ENCODE peak calls at places on chromosomes 12 and 14, in eight cellular contexts. W is stomach, H is body of pancreas, X is HCT116, A is IMR-90, G is A549, C is heart left ventricle, M is uterus. E is an unnamed sample.

GRCh38 chr12:84492381-84492883 is 420.2 kb downstream of the SLC6A15 start:
- DNase-seq in W (no peak), H (no peak), X (no peak), A (no peak), G (no peak), C (no peak), M (no peak), E (no peak)

GRCh38 chr14:48125654-48126053 is 450.2 kb upstream of the MDGA2 start:
- DNase-seq in W (no peak), H (peak; percentile 50), X (no peak), A (no peak), G (no peak), C (no peak), M (no peak), E (no peak)

GRCh38 chr14:65860956-65861631 is 448.6 kb downstream of the FUT8 start:
- DNase-seq in W (no peak), H (no peak), X (no peak), A (no peak), G (no peak), C (no peak), M (no peak), E (no peak)

GRCh38 chr12:120536064-120536791 is 2.1 kb downstream of the RNF10 start:
- DNase-seq in W (peak; percentile 34), H (peak; percentile 32), X (no peak), A (no peak), G (no peak), C (no peak), M (no peak), E (no peak)

GRCh38 chr14:73754911-73755360 is 40.8 kb upstream of the PNMA1 start:
- DNase-seq in W (peak; percentile 71), H (no peak), X (no peak), A (peak; percentile 54), G (no peak), C (peak; percentile 74), M (peak; percentile 74), E (peak; percentile 67)

GRCh38 chr14:95695913-95696312 is 9.7 kb downstream of the TCL1B start:
- DNase-seq in W (no peak), H (no peak), X (no peak), A (no peak), G (no peak), C (no peak), M (no peak), E (no peak)

GRCh38 chr14:61498811-61499210 is 177.4 kb downstream of the PRKCH start:
- DNase-seq in W (no peak), H (peak; percentile 51), X (no peak), A (peak; percentile 68), G (no peak), C (no peak), M (no peak), E (no peak)

GRCh38 chr14:38791862-38792261 is 311.2 kb downstream of the SEC23A start:
- DNase-seq in W (no peak), H (no peak), X (no peak), A (no peak), G (no peak), C (no peak), M (no peak), E (no peak)

GRCh38 chr12:67419810-67420209 is 150.7 kb downstream of the CAND1 start:
- DNase-seq in W (no peak), H (no peak), X (no peak), A (no peak), G (no peak), C (no peak), M (no peak), E (no peak)

GRCh38 chr12:65170245-65170881 is 980 bp downstream of the LEMD3 start:
- DNase-seq in W (peak; percentile 67), H (peak; percentile 54), X (peak; percentile 28), A (peak; percentile 38), G (peak; percentile 55), C (peak; percentile 64), M (peak; percentile 24), E (peak; percentile 30)

GRCh38 chr12:8664228-8664963 is 1.8 kb upstream of the MFAP5 start:
- DNase-seq in W (no peak), H (peak; percentile 34), X (no peak), A (no peak), G (no peak), C (peak; percentile 76), M (peak; percentile 36), E (no peak)

GRCh38 chr14:54652188-54652889 is 85.4 kb downstream of the SAMD4A start:
- DNase-seq in W (peak; percentile 74), H (peak; percentile 81), X (peak; percentile 86), A (peak; percentile 100), G (peak; percentile 94), C (peak; percentile 90), M (peak; percentile 89), E (peak; percentile 75)

DNA sequence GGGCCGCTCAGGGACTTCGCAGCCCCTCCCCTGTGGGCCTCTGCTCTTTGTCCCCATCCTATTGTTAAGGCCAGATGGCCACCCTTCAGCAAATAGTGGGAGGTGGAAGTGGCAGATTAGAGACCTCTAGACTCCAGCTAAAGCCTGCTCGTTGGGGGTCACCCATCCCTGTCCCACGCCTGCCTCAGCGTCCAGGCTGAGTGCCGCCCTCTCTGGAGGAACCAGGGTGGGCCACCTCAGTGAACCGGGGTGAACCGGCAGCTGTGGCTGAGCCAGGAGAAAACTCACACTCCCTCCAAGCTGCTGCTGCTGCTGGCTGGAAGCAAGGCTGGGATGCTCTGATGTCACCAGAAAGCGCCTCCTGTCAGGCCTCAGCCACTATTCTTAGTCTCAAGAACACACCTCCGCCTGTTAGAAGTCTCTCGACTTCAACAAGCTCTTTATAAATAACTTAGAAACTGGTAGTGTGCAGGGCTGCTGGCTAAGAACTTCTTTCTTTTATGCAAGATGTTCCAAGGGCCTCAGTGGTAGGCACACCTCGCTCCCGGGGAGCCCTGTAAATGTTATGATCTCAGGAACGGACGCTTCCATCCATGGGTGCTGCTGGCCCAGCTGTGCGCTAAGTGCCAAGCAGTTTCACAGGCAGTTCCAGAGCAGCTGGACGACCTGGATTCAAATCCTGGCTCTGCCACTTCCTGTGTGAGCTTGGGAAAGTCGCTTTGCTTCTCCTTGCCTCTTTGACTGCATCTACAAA is 19.8 kb upstream of the TESC start:
- DNase-seq in W (no peak), H (no peak), X (no peak), A (no peak), G (no peak), C (no peak), M (no peak), E (no peak)
- H3K27ac ChIP-seq in W (no peak overlapping the region), H (no peak overlapping the region), X (no peak overlapping the region), A (no peak overlapping the region), G (peak overlapping the region; percentile 78), C (peak overlapping the region; percentile 36), M (no peak overlapping the region), E (no peak overlapping the region)

GRCh38 chr14:76812093-76812421 is 625 bp downstream of the ANGEL1 start:
- DNase-seq in W (no peak), H (no peak), X (no peak), A (no peak), G (no peak), C (no peak), M (no peak), E (no peak)

GRCh38 chr14:76811561-76811960 is 1.1 kb downstream of the ANGEL1 start:
- DNase-seq in W (no peak), H (no peak), X (no peak), A (peak; percentile 52), G (no peak), C (no peak), M (no peak), E (no peak)

GRCh38 chr14:76810525-76810924 is 2.2 kb downstream of the ANGEL1 start:
- DNase-seq in W (no peak), H (no peak), X (no peak), A (no peak), G (no peak), C (no peak), M (no peak), E (no peak)

GRCh38 chr14:76810953-76811400 is 1.7 kb downstream of the ANGEL1 start:
- DNase-seq in W (no peak), H (peak; percentile 47), X (peak; percentile 13), A (peak; percentile 34), G (peak; percentile 37), C (no peak), M (no peak), E (no peak)

GRCh38 chr14:76812422-76813383 is at the start of gene ANGEL1:
- DNase-seq in W (peak; percentile 98), H (peak; percentile 99), X (peak; percentile 82), A (peak; percentile 88), G (peak; percentile 96), C (peak; percentile 97), M (peak; percentile 96), E (peak; percentile 97)
- TF ChIP-seq POLR2A in W (no peak), H (peak; percentile 89), X (peak; percentile 77), A (no peak), G (peak; percentile 89), C (no peak), M (peak; percentile 88), E (peak; percentile 58)

GRCh38 chr12:45369065-45369464 is 153.2 kb downstream of the ANO6 start:
- DNase-seq in W (no peak), H (no peak), X (no peak), A (peak; percentile 83), G (peak; percentile 40), C (no peak), M (no peak), E (no peak)

GRCh38 chr12:45362291-45362690 is 146.4 kb downstream of the ANO6 start:
- DNase-seq in W (no peak), H (no peak), X (no peak), A (no peak), G (no peak), C (no peak), M (no peak), E (no peak)

GRCh38 chr12:45363903-45364302 is 148.0 kb downstream of the ANO6 start:
- DNase-seq in W (no peak), H (no peak), X (no peak), A (no peak), G (peak; percentile 18), C (no peak), M (no peak), E (no peak)
- H3K4me3 ChIP-seq in W (no peak overlapping the region), H (no peak overlapping the region), X (no peak overlapping the region), A (no peak overlapping the region), G (no peak overlapping the region), C (no peak overlapping the region), M (no peak overlapping the region), E (no peak overlapping the region)

GRCh38 chr14:100560471-100560870 is 26.7 kb downstream of the BEGAIN start:
- DNase-seq in W (no peak), H (no peak), X (no peak), A (no peak), G (no peak), C (no peak), M (no peak), E (no peak)
- H3K27ac ChIP-seq in W (no peak overlapping the region), H (no peak overlapping the region), X (no peak overlapping the region), A (no peak overlapping the region), G (no peak overlapping the region), C (no peak overlapping the region), M (no peak overlapping the region), E (no peak overlapping the region)